ENCODE peak calls at places on chromosomes 6 and 20, in six cellular contexts. E is posterior cingulate gyrus, J is nucleus accumbens, K is mesenchymal stem cell, V is COR-L47, X is WTC11. Y is an unnamed sample.

GRCh38 chr20:62137478-62138203 is 5.6 kb downstream of the PSMA7 start:
- DNase-seq in J (no peak), K (no peak), X (no peak), V (no peak), E (no peak), Y (no peak)

GRCh38 chr6:37535701-37536461 is 36.2 kb upstream of the CCDC167 start:
- DNase-seq in X (peak), J (no peak), E (no peak), V (peak), K (no peak), Y (peak)

GRCh38 chr20:53774487-53775203 is 181.0 kb upstream of the ZNF217 start:
- DNase-seq in E (no peak), J (no peak), X (no peak), K (peak), V (no peak), Y (no peak)

GRCh38 chr6:150005761-150006651 is 19.3 kb downstream of the RAET1L start:
- DNase-seq in E (no peak), J (no peak), K (no peak), V (no peak), X (no peak), Y (no peak)

GRCh38 chr6:159577564-159577963 is 115.5 kb downstream of the SOD2 start:
- DNase-seq in K (no peak), X (no peak), J (no peak), E (no peak), V (no peak), Y (no peak)

GRCh38 chr6:42136508-42137191 is 5.8 kb downstream of the C6orf132 start:
- DNase-seq in E (peak), J (no peak), V (no peak), X (peak), K (peak), Y (no peak)

GRCh38 chr6:150733726-150734125 is 131.8 kb upstream of the MTHFD1L start:
- DNase-seq in X (no peak), E (no peak), J (no peak), K (no peak), V (no peak), Y (no peak)

GRCh38 chr20:35329435-35330139 is 37.4 kb upstream of the FAM83C start:
- DNase-seq in K (peak), J (no peak), E (no peak), X (peak), V (no peak), Y (no peak)

GRCh38 chr20:54339093-54339492 is 131.2 kb downstream of the PFDN4 start:
- DNase-seq in V (no peak), J (no peak), K (no peak), E (no peak), X (no peak), Y (no peak)

GRCh38 chr20:50561379-50562078 is 51.3 kb downstream of the PTPN1 start:
- DNase-seq in E (peak), J (peak), K (peak), V (no peak), X (no peak), Y (peak)

GRCh38 chr6:167287513-167288048 is 3.5 kb upstream of the UNC93A start:
- DNase-seq in E (peak), J (no peak), V (no peak), X (no peak), K (no peak), Y (no peak)

GRCh38 chr20:32539817-32540675 is 45.1 kb downstream of the NOL4L start:
- DNase-seq in K (no peak), X (no peak), V (no peak), J (no peak), E (peak), Y (no peak)

GRCh38 chr6:79410806-79411205 is 126.4 kb downstream of the LCA5 start:
- DNase-seq in J (no peak), X (no peak), V (no peak), K (no peak), E (no peak), Y (no peak)

GRCh38 chr6:35165630-35166071 is 24.5 kb upstream of the TCP11 start:
- DNase-seq in V (no peak), X (no peak), J (no peak), E (no peak), K (no peak), Y (no peak)

GRCh38 chr20:32110173-32110704 is 725 bp downstream of the TM9SF4 start:
- DNase-seq in V (no peak), K (no peak), J (no peak), E (no peak), X (no peak), Y (no peak)

GRCh38 chr6:132054525-132054924 is 103.4 kb upstream of the CCN2 start:
- DNase-seq in K (peak), V (no peak), X (no peak), E (no peak), J (no peak), Y (no peak)